ENCODE peak calls at places on chromosome 10, in seven cellular contexts. U is heart left ventricle, A is PC-9, R is progenitor cell of endocrine pancreas, V is glutamatergic neuron, W is IMR-90, N is bronchial epithelial cell. G is an unnamed sample.
A peak's percentile ranks its signal among the peaks of the same experiment; 100 is the strongest.

GRCh38 chr10:125103466-125104377 is 56.6 kb downstream of the CTBP2 start:
- DNase-seq in A (no peak), V (no peak), W (no peak), N (no peak), R (no peak), U (no peak), G (no peak)

GRCh38 chr10:60032723-60033122 is 126.4 kb upstream of the CCDC6 start:
- DNase-seq in W (peak; percentile 36), N (peak; percentile 67), A (peak; percentile 64), R (no peak), U (peak; percentile 19), V (no peak), G (no peak)

GRCh38 chr10:37736120-37736519 is 121.3 kb downstream of the ZNF248 start:
- DNase-seq in A (no peak), N (no peak), V (no peak), W (no peak), U (no peak), R (no peak), G (no peak)

GRCh38 chr10:97081621-97082235 is 104.0 kb downstream of the SLIT1 start:
- DNase-seq in W (peak; percentile 50), R (peak; percentile 75), V (peak; percentile 52), N (peak; percentile 42), U (peak; percentile 37), A (no peak), G (no peak)

GRCh38 chr10:47384148-47384921 is at the start of gene ZNF488:
- DNase-seq in N (peak; percentile 74), A (peak; percentile 83), V (peak; percentile 88), W (peak; percentile 49), U (peak; percentile 85), R (peak; percentile 77), G (peak; percentile 84)

GRCh38 chr10:90859321-90859751 is 1.5 kb upstream of the HTR7 start:
- DNase-seq in W (peak; percentile 79), R (no peak), U (no peak), V (no peak), A (peak; percentile 75), N (peak; percentile 95), G (no peak)

GRCh38 chr10:104434601-104435000 is 81.0 kb downstream of the CFAP58 start:
- DNase-seq in W (peak; percentile 3), U (no peak), A (no peak), V (no peak), N (peak; percentile 22), R (no peak), G (no peak)

GRCh38 chr10:95697429-95697828 is 3.7 kb upstream of the TCTN3 start:
- DNase-seq in W (no peak), V (no peak), R (no peak), N (no peak), A (no peak), U (no peak), G (no peak)

GRCh38 chr10:114893248-114893647 is 44.7 kb upstream of the TRUB1 start:
- DNase-seq in U (no peak), R (no peak), A (no peak), V (no peak), W (peak; percentile 15), N (no peak), G (no peak)

GRCh38 chr10:61742812-61743211 is 80.1 kb downstream of the CABCOCO1 start:
- DNase-seq in R (no peak), N (no peak), W (no peak), V (no peak), U (no peak), A (no peak), G (no peak)

GRCh38 chr10:92274071-92274470 is 16.8 kb downstream of the CPEB3 start:
- DNase-seq in U (no peak), N (no peak), A (no peak), V (no peak), W (no peak), R (no peak), G (no peak)

DNA sequence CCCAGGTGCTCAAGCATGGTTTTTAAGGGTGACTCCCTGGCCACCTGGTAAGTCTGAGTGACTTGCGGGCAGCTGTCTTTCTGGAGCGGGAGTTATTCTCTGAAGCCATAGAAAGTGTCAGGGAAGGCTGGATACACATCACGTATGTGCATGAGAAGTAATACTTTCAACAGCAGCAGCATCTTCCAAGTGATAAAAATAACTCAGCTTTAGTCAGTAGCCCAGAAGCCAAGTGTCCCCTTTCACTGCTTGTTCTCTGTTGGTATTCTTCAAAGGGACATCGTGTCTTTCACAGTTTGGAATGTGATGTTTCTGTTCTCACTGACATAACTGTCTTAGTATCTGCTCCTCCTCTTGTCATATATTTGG is 97.6 kb downstream of the KIAA1217 start:
- DNase-seq in R (no peak), V (no peak), W (no peak), U (no peak), A (no peak), N (no peak), G (no peak)
- TF ChIP-seq CTCF in R (no peak), V (no peak), W (no peak), U (no peak), A (no peak), N (no peak), G (no peak)

GRCh38 chr10:14350006-14350405 is 19.3 kb upstream of the FRMD4A start:
- DNase-seq in U (no peak), R (no peak), N (no peak), W (no peak), V (no peak), A (no peak), G (no peak)
- TF ChIP-seq CTCF in U (no peak), R (no peak), N (no peak), W (no peak), V (no peak), A (no peak), G (no peak)

GRCh38 chr10:132536964-132537712 is 449 bp upstream of the INPP5A start:
- DNase-seq in W (peak; percentile 98), A (peak; percentile 91), V (peak; percentile 100), R (peak; percentile 100), N (peak; percentile 87), U (peak; percentile 100), G (peak; percentile 100)
- TF ChIP-seq CTCF in W (peak; percentile 46), A (no peak), V (peak; percentile 11), R (peak; percentile 41), N (no peak), U (peak; percentile 54), G (peak; percentile 53)

GRCh38 chr10:102113956-102114857 is 6.0 kb downstream of the LDB1 start:
- DNase-seq in V (peak; percentile 61), R (peak; percentile 17), W (no peak), N (no peak), U (no peak), A (no peak), G (no peak)

GRCh38 chr10:102113261-102113955 is 6.8 kb downstream of the LDB1 start:
- DNase-seq in R (no peak), V (no peak), U (no peak), A (no peak), N (peak; percentile 91), W (no peak), G (no peak)

GRCh38 chr10:102114861-102115618 is 5.1 kb downstream of the LDB1 start:
- DNase-seq in U (peak; percentile 93), N (peak; percentile 52), V (peak; percentile 95), W (peak; percentile 65), A (peak; percentile 39), R (peak; percentile 70), G (peak; percentile 85)

GRCh38 chr10:102111276-102111675 is 8.9 kb downstream of the LDB1 start:
- DNase-seq in V (no peak), A (no peak), N (no peak), W (no peak), R (no peak), U (no peak), G (no peak)

DNA sequence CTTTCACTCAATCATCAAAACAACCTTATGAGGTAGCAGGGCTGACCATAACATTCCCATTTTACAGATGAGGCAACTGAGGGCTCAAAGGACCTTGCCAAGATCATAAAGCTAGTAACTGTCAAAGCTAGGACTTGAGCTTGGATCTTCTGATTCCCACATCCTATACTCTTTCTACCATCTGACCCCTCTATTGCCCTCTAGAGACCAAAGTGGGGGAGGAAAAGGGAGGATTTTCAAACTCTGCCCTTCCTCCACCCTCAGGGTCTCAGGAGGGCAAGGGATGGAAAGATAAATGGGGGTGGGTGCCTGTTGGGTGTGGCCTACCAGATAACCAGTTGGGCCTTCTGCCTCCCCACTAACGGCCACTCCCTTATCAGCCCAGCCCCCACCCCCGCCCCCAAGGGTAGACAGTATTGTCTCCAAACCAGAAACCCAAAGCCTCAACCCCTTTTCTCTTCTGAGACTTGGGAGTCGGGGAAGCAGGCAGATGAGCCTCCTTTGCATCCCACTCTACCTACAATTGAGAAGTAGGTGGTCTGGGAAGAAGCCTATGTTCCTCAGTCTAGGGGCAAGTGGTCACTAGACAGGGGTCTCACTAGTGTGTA is 7.9 kb downstream of the LDB1 start:
- DNase-seq in W (no peak), V (no peak), U (no peak), R (no peak), A (no peak), N (no peak), G (no peak)
- TF ChIP-seq CTCF in W (no peak), V (no peak), U (no peak), R (peak; percentile 41), A (no peak), N (peak; percentile 8), G (peak; percentile 54)

GRCh38 chr10:30639946-30640786 is 10.6 kb upstream of the LYZL2 start:
- DNase-seq in U (no peak), N (peak; percentile 63), W (peak; percentile 77), R (no peak), A (no peak), V (no peak), G (no peak)
- TF ChIP-seq CTCF in U (peak; percentile 87), N (peak; percentile 75), W (peak; percentile 80), R (peak; percentile 84), A (peak; percentile 80), V (peak; percentile 93), G (peak; percentile 95)

DNA sequence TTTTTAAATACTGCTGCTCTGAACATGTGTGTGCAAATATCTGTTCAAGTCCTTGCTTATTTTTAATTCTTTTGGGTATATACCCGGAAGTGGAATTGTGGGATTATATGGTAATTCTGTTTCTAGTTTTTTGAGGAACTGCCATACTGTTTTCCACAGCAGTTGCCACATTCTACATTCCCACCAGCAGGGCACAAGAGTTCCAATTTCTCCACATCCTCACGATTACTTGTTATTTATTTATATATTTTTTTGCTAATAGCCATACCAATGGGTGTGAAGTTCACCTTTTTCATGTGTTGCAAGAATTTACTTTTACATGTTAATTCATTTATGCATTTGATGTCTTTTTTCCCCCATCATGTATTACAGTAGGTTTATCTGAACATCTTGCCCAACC is 79.6 kb upstream of the CXCL12 start:
- DNase-seq in A (no peak), U (no peak), V (no peak), R (no peak), W (no peak), N (no peak), G (no peak)
- TF ChIP-seq CTCF in A (no peak), U (no peak), V (no peak), R (peak; percentile 14), W (no peak), N (no peak), G (peak; percentile 63)

DNA sequence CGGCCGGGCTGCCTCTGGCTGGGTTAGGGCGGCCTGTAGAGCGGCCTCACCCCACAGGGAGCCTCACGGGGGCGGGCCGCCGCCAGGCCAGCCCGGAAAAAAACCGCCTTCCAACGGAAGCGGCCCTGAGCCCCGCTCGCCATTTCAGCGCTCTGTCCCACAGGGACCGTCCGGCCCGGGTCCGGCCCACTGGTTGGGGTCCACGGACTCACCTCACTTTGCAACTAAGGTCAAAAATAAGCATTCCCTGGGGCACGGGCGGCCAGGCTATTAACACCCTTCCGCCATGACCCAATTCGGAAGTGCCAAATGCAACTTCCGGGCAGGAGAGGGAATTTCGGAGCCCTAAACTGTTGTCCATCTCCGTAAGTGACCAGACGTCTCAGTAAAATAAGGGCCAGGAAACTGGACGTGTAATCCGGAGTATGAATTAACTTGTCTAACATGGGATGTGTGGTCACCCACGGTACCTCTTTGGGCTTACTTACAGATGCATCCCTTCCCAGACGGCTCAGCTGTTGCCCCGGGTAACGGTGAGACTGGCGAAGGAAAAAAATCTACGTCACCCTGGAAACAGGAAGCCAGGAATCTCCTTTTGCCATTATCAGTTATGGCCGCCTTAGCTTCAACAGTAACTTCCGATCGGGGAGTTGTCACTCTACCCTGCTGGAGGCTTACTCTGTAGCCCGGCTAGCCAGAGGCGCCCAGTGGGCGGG is at the start of gene BBIP1:
- DNase-seq in N (peak; percentile 100), U (no peak), V (peak; percentile 94), W (peak; percentile 100), A (peak; percentile 98), R (peak; percentile 94), G (peak; percentile 92)
- TF ChIP-seq CTCF in N (no peak), U (no peak), V (no peak), W (no peak), A (no peak), R (peak; percentile 4), G (no peak)